ENCODE peak calls at places on chromosomes 7 and 10, in six cellular contexts. One of them, this sample, is unnamed.

GRCh38 chr10:46555366-46555712 is 1.1 kb downstream of the GPRIN2 start:
- DNase-seq in mammary epithelial cell: no peak
- DNase-seq in fibroblast of lung: no peak
- DNase-seq in neuronal stem cell: no peak
- DNase-seq in HepG2: no peak
- DNase-seq in HCT116: no peak
- DNase-seq in this sample: peak; percentile 29

GRCh38 chr10:133308431-133309110 is at the start of the genes TUBGCP2 and ZNF511:
- DNase-seq in mammary epithelial cell: no peak
- DNase-seq in fibroblast of lung: peak; percentile 82
- DNase-seq in neuronal stem cell: peak; percentile 78
- DNase-seq in HepG2: peak; percentile 55
- DNase-seq in HCT116: no peak
- DNase-seq in this sample: peak; percentile 85

GRCh38 chr7:104156842-104157277 is 51.0 kb downstream of the ORC5 start:
- DNase-seq in mammary epithelial cell: peak; percentile 6
- DNase-seq in fibroblast of lung: peak; percentile 32
- DNase-seq in neuronal stem cell: no peak
- DNase-seq in HepG2: peak; percentile 45
- DNase-seq in HCT116: peak; percentile 23
- DNase-seq in this sample: no peak

GRCh38 chr7:50649259-50649885 is 84.2 kb upstream of the DDC start:
- DNase-seq in mammary epithelial cell: no peak
- DNase-seq in fibroblast of lung: no peak
- DNase-seq in neuronal stem cell: no peak
- DNase-seq in HepG2: no peak
- DNase-seq in HCT116: no peak
- DNase-seq in this sample: no peak

GRCh38 chr10:62819521-62819920 is 3.4 kb upstream of the EGR2 start:
- DNase-seq in mammary epithelial cell: peak; percentile 23
- DNase-seq in fibroblast of lung: peak; percentile 45
- DNase-seq in neuronal stem cell: no peak
- DNase-seq in HepG2: no peak
- DNase-seq in HCT116: no peak
- DNase-seq in this sample: no peak

GRCh38 chr10:110207805-110208613 is 604 bp downstream of the MXI1 start:
- DNase-seq in mammary epithelial cell: peak; percentile 41
- DNase-seq in fibroblast of lung: peak; percentile 23
- DNase-seq in neuronal stem cell: peak; percentile 48
- DNase-seq in HepG2: no peak
- DNase-seq in HCT116: no peak
- DNase-seq in this sample: peak; percentile 63

GRCh38 chr10:82245157-82245556 is 370.2 kb downstream of the NRG3 start:
- DNase-seq in mammary epithelial cell: no peak
- DNase-seq in fibroblast of lung: no peak
- DNase-seq in neuronal stem cell: no peak
- DNase-seq in HepG2: no peak
- DNase-seq in HCT116: no peak
- DNase-seq in this sample: no peak

GRCh38 chr7:149529136-149529718 is 31.6 kb upstream of the ZNF746 start:
- DNase-seq in mammary epithelial cell: no peak
- DNase-seq in fibroblast of lung: peak; percentile 7
- DNase-seq in neuronal stem cell: no peak
- DNase-seq in HepG2: no peak
- DNase-seq in HCT116: peak; percentile 36
- DNase-seq in this sample: no peak

GRCh38 chr10:92575961-92576360 is 2.1 kb upstream of the IDE start:
- DNase-seq in mammary epithelial cell: peak; percentile 70
- DNase-seq in fibroblast of lung: peak; percentile 72
- DNase-seq in neuronal stem cell: no peak
- DNase-seq in HepG2: no peak
- DNase-seq in HCT116: no peak
- DNase-seq in this sample: no peak

GRCh38 chr10:71769279-71769823 is 4.0 kb downstream of the VSIR start:
- DNase-seq in mammary epithelial cell: no peak
- DNase-seq in fibroblast of lung: peak; percentile 10
- DNase-seq in neuronal stem cell: no peak
- DNase-seq in HepG2: no peak
- DNase-seq in HCT116: no peak
- DNase-seq in this sample: no peak

GRCh38 chr10:92737484-92737883 is 47.7 kb downstream of the HHEX start:
- DNase-seq in mammary epithelial cell: peak; percentile 12
- DNase-seq in fibroblast of lung: no peak
- DNase-seq in neuronal stem cell: no peak
- DNase-seq in HepG2: peak; percentile 27
- DNase-seq in HCT116: no peak
- DNase-seq in this sample: no peak

GRCh38 chr7:36161996-36162395 is 8.9 kb downstream of the EEPD1 start:
- DNase-seq in mammary epithelial cell: peak; percentile 69
- DNase-seq in fibroblast of lung: peak; percentile 39
- DNase-seq in neuronal stem cell: no peak
- DNase-seq in HepG2: no peak
- DNase-seq in HCT116: no peak
- DNase-seq in this sample: no peak

GRCh38 chr10:37434091-37434490 is 308.7 kb downstream of the ANKRD30A start:
- DNase-seq in mammary epithelial cell: peak; percentile 34
- DNase-seq in fibroblast of lung: no peak
- DNase-seq in neuronal stem cell: no peak
- DNase-seq in HepG2: no peak
- DNase-seq in HCT116: no peak
- DNase-seq in this sample: no peak

GRCh38 chr7:20306499-20306946 is 24.2 kb upstream of the ITGB8 start:
- DNase-seq in mammary epithelial cell: no peak
- DNase-seq in fibroblast of lung: peak; percentile 92
- DNase-seq in neuronal stem cell: peak; percentile 9
- DNase-seq in HepG2: peak; percentile 62
- DNase-seq in HCT116: no peak
- DNase-seq in this sample: no peak

GRCh38 chr7:93972029-93972725 is 32.0 kb downstream of the BET1 start:
- DNase-seq in mammary epithelial cell: no peak
- DNase-seq in fibroblast of lung: no peak
- DNase-seq in neuronal stem cell: no peak
- DNase-seq in HepG2: no peak
- DNase-seq in HCT116: no peak
- DNase-seq in this sample: no peak

GRCh38 chr10:78362406-78363022 is 328.9 kb downstream of the RPS24 start:
- DNase-seq in mammary epithelial cell: no peak
- DNase-seq in fibroblast of lung: peak; percentile 43
- DNase-seq in neuronal stem cell: no peak
- DNase-seq in HepG2: no peak
- DNase-seq in HCT116: no peak
- DNase-seq in this sample: no peak

GRCh38 chr10:13115832-13116793 is 16.1 kb downstream of the OPTN start:
- DNase-seq in mammary epithelial cell: no peak
- DNase-seq in fibroblast of lung: no peak
- DNase-seq in neuronal stem cell: no peak
- DNase-seq in HepG2: no peak
- DNase-seq in HCT116: no peak
- DNase-seq in this sample: peak; percentile 76

GRCh38 chr7:92489634-92490033 is 11.9 kb upstream of the ERVW-1 start:
- DNase-seq in mammary epithelial cell: no peak
- DNase-seq in fibroblast of lung: peak; percentile 2
- DNase-seq in neuronal stem cell: no peak
- DNase-seq in HepG2: no peak
- DNase-seq in HCT116: no peak
- DNase-seq in this sample: no peak

GRCh38 chr10:78774614-78774998 is 294.2 kb upstream of the ZMIZ1 start:
- DNase-seq in mammary epithelial cell: no peak
- DNase-seq in fibroblast of lung: no peak
- DNase-seq in neuronal stem cell: no peak
- DNase-seq in HepG2: peak; percentile 28
- DNase-seq in HCT116: no peak
- DNase-seq in this sample: no peak

GRCh38 chr10:6239213-6239991 is 36.7 kb downstream of the PFKFB3 start:
- DNase-seq in mammary epithelial cell: peak; percentile 98
- DNase-seq in fibroblast of lung: peak; percentile 100
- DNase-seq in neuronal stem cell: no peak
- DNase-seq in HepG2: peak; percentile 65
- DNase-seq in HCT116: peak; percentile 91
- DNase-seq in this sample: no peak

GRCh38 chr7:29607889-29608288 is 44.3 kb downstream of the PRR15 start:
- DNase-seq in mammary epithelial cell: peak; percentile 83
- DNase-seq in fibroblast of lung: peak; percentile 78
- DNase-seq in neuronal stem cell: no peak
- DNase-seq in HepG2: no peak
- DNase-seq in HCT116: no peak
- DNase-seq in this sample: no peak

GRCh38 chr10:89151857-89152256 is 55.3 kb downstream of the CH25H start:
- DNase-seq in mammary epithelial cell: no peak
- DNase-seq in fibroblast of lung: peak; percentile 93
- DNase-seq in neuronal stem cell: no peak
- DNase-seq in HepG2: no peak
- DNase-seq in HCT116: no peak
- DNase-seq in this sample: no peak

GRCh38 chr10:14125564-14125963 is 205.2 kb downstream of the FRMD4A start:
- DNase-seq in mammary epithelial cell: no peak
- DNase-seq in fibroblast of lung: no peak
- DNase-seq in neuronal stem cell: no peak
- DNase-seq in HepG2: no peak
- DNase-seq in HCT116: no peak
- DNase-seq in this sample: no peak

GRCh38 chr10:14126697-14127440 is 203.9 kb downstream of the FRMD4A start:
- DNase-seq in mammary epithelial cell: peak; percentile 64
- DNase-seq in fibroblast of lung: peak; percentile 52
- DNase-seq in neuronal stem cell: no peak
- DNase-seq in HepG2: no peak
- DNase-seq in HCT116: no peak
- DNase-seq in this sample: no peak

GRCh38 chr10:14128519-14128918 is 202.2 kb downstream of the FRMD4A start:
- DNase-seq in mammary epithelial cell: no peak
- DNase-seq in fibroblast of lung: no peak
- DNase-seq in neuronal stem cell: no peak
- DNase-seq in HepG2: no peak
- DNase-seq in HCT116: no peak
- DNase-seq in this sample: no peak

GRCh38 chr10:14131261-14131960 is 199.3 kb downstream of the FRMD4A start:
- DNase-seq in mammary epithelial cell: no peak
- DNase-seq in fibroblast of lung: peak; percentile 4
- DNase-seq in neuronal stem cell: no peak
- DNase-seq in HepG2: no peak
- DNase-seq in HCT116: no peak
- DNase-seq in this sample: no peak

GRCh38 chr10:14129770-14130169 is 201.0 kb downstream of the FRMD4A start:
- DNase-seq in mammary epithelial cell: no peak
- DNase-seq in fibroblast of lung: no peak
- DNase-seq in neuronal stem cell: no peak
- DNase-seq in HepG2: no peak
- DNase-seq in HCT116: no peak
- DNase-seq in this sample: no peak
- H3K27ac ChIP-seq in mammary epithelial cell: no peak overlapping the region
- H3K27ac ChIP-seq in fibroblast of lung: no peak overlapping the region
- H3K27ac ChIP-seq in neuronal stem cell: no peak overlapping the region
- H3K27ac ChIP-seq in HepG2: no peak overlapping the region
- H3K27ac ChIP-seq in HCT116: no peak overlapping the region
- H3K27ac ChIP-seq in this sample: no peak overlapping the region

GRCh38 chr10:100009793-100010676 is at the start of gene DNMBP:
- DNase-seq in mammary epithelial cell: peak; percentile 75
- DNase-seq in fibroblast of lung: peak; percentile 79
- DNase-seq in neuronal stem cell: peak; percentile 84
- DNase-seq in HepG2: peak; percentile 61
- DNase-seq in HCT116: peak; percentile 63
- DNase-seq in this sample: peak; percentile 80
- H3K9ac ChIP-seq in mammary epithelial cell: peak within 1 kb of the TSS; percentile 85
- H3K9ac ChIP-seq in fibroblast of lung: peak within 1 kb of the TSS; percentile 75
- H3K9ac ChIP-seq in neuronal stem cell: peak within 1 kb of the TSS; percentile 83
- H3K9ac ChIP-seq in HepG2: peak within 1 kb of the TSS; percentile 77
- H3K9ac ChIP-seq in HCT116: peak within 1 kb of the TSS; percentile 84
- H3K9ac ChIP-seq in this sample: peak within 1 kb of the TSS; percentile 92

DNA sequence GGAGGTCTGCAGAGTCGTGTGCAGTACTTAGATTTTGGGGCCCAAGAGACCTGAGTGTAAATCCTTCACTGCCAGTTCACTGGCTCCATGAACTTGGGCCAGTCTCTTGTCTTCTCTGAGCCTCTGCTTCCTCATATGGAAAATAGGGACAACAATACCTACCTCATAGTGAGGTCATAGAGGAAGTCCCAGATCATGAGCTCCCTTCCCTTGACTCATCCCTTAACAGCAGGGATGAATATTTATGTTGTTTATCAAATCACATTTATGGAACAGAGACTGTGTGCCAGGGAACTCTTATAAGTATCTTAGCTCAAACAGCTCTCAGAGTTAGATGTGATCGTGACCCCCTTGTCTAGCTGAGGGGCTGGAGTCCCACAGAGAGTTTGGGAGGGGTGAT is 20.1 kb upstream of the ARHGAP22 start:
- DNase-seq in mammary epithelial cell: peak; percentile 35
- DNase-seq in fibroblast of lung: peak; percentile 41
- DNase-seq in neuronal stem cell: no peak
- DNase-seq in HepG2: no peak
- DNase-seq in HCT116: no peak
- DNase-seq in this sample: no peak
- H3K27ac ChIP-seq in mammary epithelial cell: no peak overlapping the region
- H3K27ac ChIP-seq in fibroblast of lung: peak overlapping the region; percentile 34
- H3K27ac ChIP-seq in neuronal stem cell: no peak overlapping the region
- H3K27ac ChIP-seq in HepG2: no peak overlapping the region
- H3K27ac ChIP-seq in HCT116: no peak overlapping the region
- H3K27ac ChIP-seq in this sample: no peak overlapping the region

DNA sequence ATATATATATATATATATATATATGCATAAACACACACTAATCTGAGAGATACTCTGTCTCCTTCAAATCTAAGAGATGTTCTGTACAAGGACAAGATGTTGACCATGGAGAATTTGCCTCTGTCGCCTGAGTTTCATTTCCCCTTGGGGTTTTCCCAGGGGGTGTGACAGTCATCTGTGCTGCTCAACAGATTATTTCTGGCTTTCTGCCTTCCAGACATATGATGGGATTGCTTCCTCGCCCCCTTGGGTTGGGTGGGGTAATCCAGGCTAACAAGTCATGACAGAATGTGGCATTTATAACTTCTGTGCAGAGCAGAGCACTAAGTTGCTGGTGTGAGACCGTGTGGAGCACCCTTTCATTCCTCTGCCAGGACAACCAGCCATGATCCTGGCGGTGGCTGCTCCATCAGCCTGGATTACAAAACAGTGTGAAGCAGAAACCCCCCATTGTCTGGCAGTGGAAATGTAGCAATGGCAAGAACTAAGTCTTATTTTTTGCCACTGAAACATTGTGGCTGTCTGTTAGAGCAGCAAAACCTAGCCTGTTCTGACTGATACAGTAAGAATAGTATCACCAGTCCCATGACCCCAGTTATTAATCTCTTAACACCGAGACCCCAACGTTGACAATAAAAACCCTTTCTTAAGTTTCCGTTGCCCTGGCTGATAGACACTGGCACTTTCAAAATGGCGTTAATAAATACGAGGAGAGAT is 13.7 kb upstream of the USP6NL start:
- DNase-seq in mammary epithelial cell: peak; percentile 16
- DNase-seq in fibroblast of lung: no peak
- DNase-seq in neuronal stem cell: no peak
- DNase-seq in HepG2: no peak
- DNase-seq in HCT116: no peak
- DNase-seq in this sample: no peak
- H3K9ac ChIP-seq in mammary epithelial cell: no peak overlapping the region
- H3K9ac ChIP-seq in fibroblast of lung: no peak overlapping the region
- H3K9ac ChIP-seq in neuronal stem cell: no peak overlapping the region
- H3K9ac ChIP-seq in HepG2: no peak overlapping the region
- H3K9ac ChIP-seq in HCT116: no peak overlapping the region
- H3K9ac ChIP-seq in this sample: no peak overlapping the region

This sample was measured in colonic mucosa.